ENCODE peak calls at places on chromosome 17, in four cellular contexts. O is HepG2, A is K562, D is GM12878. B is an unnamed sample.

GRCh38 chr17:836154-836553 is 54.0 kb downstream of the MRM3 start:
- DNase-seq in A (no peak), O (no peak), D (no peak), B (no peak)

GRCh38 chr17:17568772-17569195 is 22.7 kb downstream of the PEMT start:
- DNase-seq in O (peak), A (peak), D (no peak), B (peak)

GRCh38 chr17:77746391-77746790 is 212.1 kb upstream of the TNRC6C start:
- DNase-seq in O (no peak), A (no peak), D (no peak), B (no peak)

GRCh38 chr17:13086142-13086769 is 68.4 kb upstream of the ELAC2 start:
- DNase-seq in O (no peak), D (no peak), A (no peak), B (no peak)

GRCh38 chr17:31900877-31901276 is 631 bp downstream of the UTP6 start:
- DNase-seq in O (peak), D (no peak), A (peak), B (peak)

GRCh38 chr17:57976594-57976993 is 11.5 kb downstream of the VEZF1 start:
- DNase-seq in O (no peak), D (no peak), A (no peak), B (no peak)

GRCh38 chr17:80738406-80738805 is 193.8 kb downstream of the RPTOR start:
- DNase-seq in D (peak), O (no peak), A (no peak), B (no peak)

GRCh38 chr17:78523939-78524655 is 53.1 kb downstream of the DNAH17 start:
- DNase-seq in A (no peak), O (no peak), D (no peak), B (no peak)

GRCh38 chr17:41547921-41548843 is 20.1 kb upstream of the KRT19 start:
- DNase-seq in A (peak), D (no peak), O (no peak), B (peak)

GRCh38 chr17:43803758-43804157 is 23.5 kb downstream of the CFAP97D1 start:
- DNase-seq in A (no peak), O (peak), D (no peak), B (no peak)

GRCh38 chr17:6669479-6670212 is 18.1 kb downstream of the C17orf100 start:
- DNase-seq in D (no peak), O (no peak), A (no peak), B (no peak)

GRCh38 chr17:14427914-14428639 is 127.2 kb downstream of the HS3ST3B1 start:
- DNase-seq in D (peak), A (no peak), O (no peak), B (no peak)

DNA sequence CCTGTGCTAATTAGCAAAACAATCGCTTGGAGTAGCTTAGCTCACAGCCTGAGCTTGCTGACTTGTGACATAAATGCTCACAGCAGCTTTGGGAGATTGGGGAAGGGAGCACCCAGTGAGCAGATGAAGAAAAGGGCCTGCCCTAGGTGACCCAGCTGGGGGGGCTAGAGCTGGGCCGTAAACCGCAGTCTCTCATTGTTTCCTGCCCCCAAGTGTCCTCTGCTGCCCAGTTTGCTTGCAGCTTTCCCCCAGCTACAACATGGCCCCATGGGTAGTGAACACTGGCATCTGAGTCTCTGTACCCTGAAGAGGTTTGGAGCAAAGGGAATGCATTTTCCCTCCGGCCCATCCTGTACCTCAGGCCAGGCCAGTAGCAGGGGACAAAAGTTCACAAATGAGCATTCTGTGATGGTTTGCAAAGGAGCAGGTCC is 349.4 kb downstream of the SLC39A11 start:
- DNase-seq in A (no peak), D (no peak), O (no peak), B (no peak)
- TF ChIP-seq NFIC in A (no peak), D (no peak), O (no peak), B (no peak)

GRCh38 chr17:29615048-29615385 is 7.7 kb downstream of the CORO6 start:
- DNase-seq in A (peak), D (no peak), O (no peak), B (peak)
- TF ChIP-seq NFIC in A (no peak), D (no peak), O (no peak), B (no peak)

DNA sequence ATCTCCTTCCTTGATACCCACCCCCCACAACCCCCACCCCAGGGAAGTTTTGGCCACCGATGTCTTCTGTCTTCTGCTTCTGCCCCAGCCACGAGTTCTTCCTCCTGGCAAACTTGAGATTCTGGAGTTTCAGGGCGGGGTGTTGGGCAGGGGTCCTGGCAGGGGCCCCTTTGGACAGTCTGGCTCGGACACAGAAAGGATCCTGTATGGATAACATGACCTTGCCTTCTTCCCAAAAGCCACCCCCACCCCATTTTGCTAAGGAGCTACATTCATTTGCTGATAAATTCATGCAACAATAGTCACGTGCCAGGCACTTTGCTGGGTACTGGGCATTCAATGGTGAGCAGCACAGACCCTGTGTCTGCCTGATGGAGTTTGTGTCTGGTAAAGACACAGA is 5.9 kb upstream of the COL1A1 start:
- DNase-seq in D (no peak), O (no peak), A (no peak), B (no peak)
- TF ChIP-seq NFIC in D (no peak), O (no peak), A (no peak), B (no peak)

GRCh38 chr17:10337976-10338375 is 34.8 kb downstream of the MYH13 start:
- DNase-seq in D (no peak), O (no peak), A (no peak), B (no peak)
- TF ChIP-seq NFIC in D (no peak), O (no peak), A (no peak), B (no peak)

DNA sequence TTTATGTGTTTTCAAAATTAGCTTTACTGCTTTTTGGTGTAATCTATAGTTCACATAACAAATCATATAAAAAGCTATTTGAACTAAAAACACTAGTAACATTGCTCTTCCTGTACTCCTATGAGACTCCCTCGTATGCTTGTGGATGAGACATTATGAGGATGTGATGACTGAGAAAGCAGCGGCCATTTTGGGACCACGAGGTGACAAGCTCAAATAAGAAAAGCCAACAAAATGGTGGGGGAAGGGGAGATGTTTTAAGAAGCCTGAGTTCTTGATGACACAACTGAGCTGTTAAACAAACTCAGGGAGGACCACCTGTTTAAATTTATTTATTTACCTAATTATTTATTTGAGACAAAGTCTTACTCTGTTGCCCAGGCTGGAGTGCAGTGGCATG is 4.5 kb downstream of the CCL18 start:
- DNase-seq in A (no peak), O (no peak), D (no peak), B (no peak)
- TF ChIP-seq NFIC in A (no peak), O (no peak), D (no peak), B (no peak)

GRCh38 chr17:45784583-45785372 is 658 bp downstream of the CRHR1 start:
- DNase-seq in A (peak), D (no peak), O (peak), B (peak)
- TF ChIP-seq NFIC in A (peak), D (no peak), O (no peak), B (no peak)

DNA sequence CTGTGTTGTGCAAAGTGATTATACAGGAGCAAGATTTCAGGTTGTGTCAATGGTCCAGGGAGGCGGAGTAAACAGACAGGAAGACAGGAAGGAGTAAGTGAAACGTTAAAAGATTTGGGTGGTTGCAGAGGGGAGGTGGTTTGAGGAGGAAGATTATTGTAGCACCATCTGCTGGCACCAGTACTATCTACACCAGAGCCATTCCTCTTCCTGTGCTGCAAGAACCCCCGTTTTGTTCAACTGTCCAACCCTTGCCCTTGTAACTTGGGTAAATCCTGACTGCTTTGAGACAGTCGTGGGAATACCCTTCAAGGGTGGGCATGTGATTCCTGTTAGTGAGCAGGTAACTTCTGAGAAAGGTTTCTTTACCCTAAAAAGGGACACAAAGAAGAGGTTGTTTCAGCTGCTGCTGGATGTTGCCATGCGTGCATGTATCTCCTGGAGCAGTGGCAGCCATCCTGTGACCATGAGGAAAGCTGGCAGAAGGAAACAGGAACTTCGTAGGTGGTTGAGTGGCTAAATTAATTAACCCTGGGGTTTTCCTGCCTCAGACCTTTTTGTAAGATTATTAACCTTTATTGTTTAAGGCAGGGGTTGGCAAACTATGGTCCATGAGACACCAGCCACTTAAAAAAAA is 124.1 kb downstream of the PRKCA start:
- DNase-seq in D (no peak), A (peak), O (peak), B (no peak)
- TF ChIP-seq NFIC in D (no peak), A (no peak), O (no peak), B (no peak)

GRCh38 chr17:38883592-38884526 is 14.0 kb downstream of the LASP1 start:
- DNase-seq in D (no peak), O (no peak), A (no peak), B (no peak)
- TF ChIP-seq NFIC in D (no peak), O (no peak), A (no peak), B (no peak)

B was measured in SK-N-SH.